ENCODE peak calls at places on chromosome 1, in six cellular contexts. U is IMR-90, L is H1, E is mesenchymal stem cell, R is H9, W is trophoblast cell. B is an unnamed sample.

GRCh38 chr1:2016123-2016522 is 3.0 kb upstream of the GABRD start:
- DNase-seq in U (no peak), L (no peak), E (no peak), R (no peak), W (no peak), B (no peak)

GRCh38 chr1:33346921-33347649 is 26.2 kb upstream of the A3GALT2 start:
- DNase-seq in U (peak; percentile 94), L (no peak), E (peak; percentile 97), R (no peak), W (peak; percentile 15), B (no peak)

GRCh38 chr1:100627018-100627716 is 89.2 kb downstream of the GPR88 start:
- DNase-seq in U (peak; percentile 86), L (no peak), E (no peak), R (no peak), W (peak; percentile 75), B (no peak)

GRCh38 chr1:69103213-69103612 is 464.5 kb upstream of the LRRC7 start:
- DNase-seq in U (no peak), L (no peak), E (no peak), R (no peak), W (no peak), B (no peak)

GRCh38 chr1:118075116-118075515 is 109.9 kb downstream of the SPAG17 start:
- DNase-seq in U (peak; percentile 58), L (no peak), E (no peak), R (no peak), W (no peak), B (no peak)

GRCh38 chr1:230068952-230069684 is 2.1 kb downstream of the GALNT2 start:
- DNase-seq in U (no peak), L (no peak), E (peak; percentile 58), R (no peak), W (no peak), B (no peak)

GRCh38 chr1:1213919-1214599 is at the start of gene TNFRSF4:
- DNase-seq in U (no peak), L (no peak), E (no peak), R (no peak), W (no peak), B (no peak)

GRCh38 chr1:57672741-57673140 is 248.9 kb upstream of the DAB1 start:
- DNase-seq in U (no peak), L (no peak), E (no peak), R (no peak), W (no peak), B (no peak)

GRCh38 chr1:171468120-171468790 is 17.1 kb upstream of the PRRC2C start:
- DNase-seq in U (peak; percentile 64), L (no peak), E (peak; percentile 27), R (no peak), W (peak; percentile 49), B (no peak)

GRCh38 chr1:206658264-206658980 is 23.1 kb downstream of the DYRK3 start:
- DNase-seq in U (no peak), L (no peak), E (peak; percentile 46), R (peak; percentile 87), W (peak; percentile 44), B (no peak)

GRCh38 chr1:168897249-168897648 is 168.2 kb upstream of the DPT start:
- DNase-seq in U (no peak), L (no peak), E (no peak), R (no peak), W (peak; percentile 39), B (no peak)

GRCh38 chr1:220983877-220984635 is 104.8 kb downstream of the HLX start:
- DNase-seq in U (no peak), L (peak; percentile 9), E (no peak), R (peak; percentile 59), W (no peak), B (no peak)

GRCh38 chr1:84855168-84855567 is 37.8 kb downstream of the LPAR3 start:
- DNase-seq in U (peak; percentile 41), L (no peak), E (peak; percentile 24), R (no peak), W (no peak), B (no peak)

GRCh38 chr1:65002156-65002507 is 35.8 kb upstream of the JAK1 start:
- DNase-seq in U (no peak), L (no peak), E (no peak), R (peak; percentile 37), W (no peak), B (no peak)

GRCh38 chr1:151547119-151547899 is 7.2 kb downstream of the TUFT1 start:
- DNase-seq in U (peak; percentile 93), L (no peak), E (peak; percentile 74), R (peak; percentile 85), W (peak; percentile 98), B (peak; percentile 54)

GRCh38 chr1:153478692-153479618 is 18.5 kb upstream of the S100A7 start:
- DNase-seq in U (no peak), L (no peak), E (no peak), R (no peak), W (no peak), B (no peak)

GRCh38 chr1:5883129-5884048 is 108.8 kb downstream of the NPHP4 start:
- DNase-seq in U (no peak), L (no peak), E (no peak), R (no peak), W (no peak), B (no peak)

GRCh38 chr1:42176902-42177519 is 12.5 kb upstream of the GUCA2A start:
- DNase-seq in U (peak; percentile 55), L (no peak), E (peak; percentile 47), R (peak; percentile 71), W (peak; percentile 72), B (peak; percentile 21)

GRCh38 chr1:247007511-247008405 is at the start of gene ZNF695:
- DNase-seq in U (peak; percentile 90), L (peak; percentile 91), E (peak; percentile 96), R (peak; percentile 98), W (peak; percentile 95), B (peak; percentile 94)

GRCh38 chr1:22636369-22636768 is at the start of gene C1QA:
- DNase-seq in U (no peak), L (no peak), E (no peak), R (no peak), W (peak; percentile 28), B (no peak)

GRCh38 chr1:241997401-241997800 is 1.5 kb downstream of the MAP1LC3C start:
- DNase-seq in U (no peak), L (no peak), E (no peak), R (no peak), W (no peak), B (no peak)

GRCh38 chr1:162279099-162279498 is 97.6 kb downstream of the SPATA46 start:
- DNase-seq in U (no peak), L (no peak), E (no peak), R (no peak), W (no peak), B (no peak)

GRCh38 chr1:71350805-71351204 is 270.0 kb upstream of the ZRANB2 start:
- DNase-seq in U (peak; percentile 42), L (no peak), E (no peak), R (no peak), W (peak; percentile 30), B (no peak)

GRCh38 chr1:244273845-244274619 is 177.7 kb downstream of the ADSS2 start:
- DNase-seq in U (peak; percentile 100), L (no peak), E (peak; percentile 94), R (no peak), W (peak; percentile 70), B (peak; percentile 17)

GRCh38 chr1:64019818-64020217 is 183.6 kb upstream of the UBE2U start:
- DNase-seq in U (peak; percentile 69), L (no peak), E (peak; percentile 83), R (no peak), W (peak; percentile 62), B (no peak)

GRCh38 chr1:11178021-11179015 is 10.8 kb upstream of the ANGPTL7 start:
- DNase-seq in U (peak; percentile 28), L (no peak), E (no peak), R (no peak), W (no peak), B (no peak)

GRCh38 chr1:246142320-246142893 is 364.7 kb downstream of the SMYD3 start:
- DNase-seq in U (peak; percentile 96), L (no peak), E (peak; percentile 94), R (no peak), W (peak; percentile 88), B (no peak)

GRCh38 chr1:25779387-25779786 is 20.6 kb upstream of the SELENON start:
- DNase-seq in U (no peak), L (no peak), E (no peak), R (no peak), W (no peak), B (no peak)
- H4K91ac ChIP-seq in U (no peak overlapping the region), L (peak overlapping the region; percentile 75), E (no peak overlapping the region), R (no peak overlapping the region), W (no peak overlapping the region), B (no peak overlapping the region)

DNA sequence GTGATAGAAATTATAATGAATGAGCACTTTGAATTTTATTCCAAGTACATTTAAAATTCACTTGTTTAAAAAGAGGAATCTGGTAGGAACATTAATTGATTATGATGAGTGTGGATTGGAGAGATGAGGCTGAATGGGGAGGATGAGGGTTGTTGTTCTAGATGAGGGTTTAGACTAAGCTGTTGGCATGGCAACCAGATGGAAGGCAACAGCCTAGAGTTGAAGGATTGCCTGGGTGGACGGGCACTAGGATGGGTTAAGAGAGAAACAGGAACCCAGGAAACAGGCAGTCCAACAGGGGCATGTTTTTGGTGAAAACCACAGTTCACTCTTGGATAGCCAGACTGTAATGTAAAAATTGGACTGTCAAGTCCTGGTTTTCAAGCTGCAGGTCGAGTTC is 125.5 kb downstream of the CHRM3 start:
- DNase-seq in U (no peak), L (no peak), E (no peak), R (no peak), W (no peak), B (peak; percentile 29)
- H4K91ac ChIP-seq in U (no peak overlapping the region), L (no peak overlapping the region), E (no peak overlapping the region), R (no peak overlapping the region), W (no peak overlapping the region), B (no peak overlapping the region)

GRCh38 chr1:45353685-45354084 is 13.4 kb upstream of the MUTYH start:
- DNase-seq in U (no peak), L (no peak), E (no peak), R (no peak), W (no peak), B (no peak)

GRCh38 chr1:45355683-45356082 is 15.4 kb upstream of the MUTYH start:
- DNase-seq in U (peak; percentile 16), L (no peak), E (no peak), R (no peak), W (no peak), B (no peak)

GRCh38 chr1:45351508-45351907 is 11.3 kb upstream of the MUTYH start:
- DNase-seq in U (no peak), L (no peak), E (no peak), R (no peak), W (no peak), B (no peak)

GRCh38 chr1:45356186-45356585 is 15.9 kb upstream of the MUTYH start:
- DNase-seq in U (peak; percentile 55), L (no peak), E (no peak), R (no peak), W (no peak), B (no peak)

GRCh38 chr1:45354838-45355237 is 14.6 kb upstream of the MUTYH start:
- DNase-seq in U (no peak), L (no peak), E (no peak), R (no peak), W (no peak), B (no peak)
- H4K91ac ChIP-seq in U (no peak overlapping the region), L (no peak overlapping the region), E (no peak overlapping the region), R (no peak overlapping the region), W (no peak overlapping the region), B (no peak overlapping the region)

GRCh38 chr1:96309783-96310182 is 411.8 kb upstream of the PTBP2 start:
- DNase-seq in U (peak; percentile 81), L (no peak), E (peak; percentile 73), R (no peak), W (peak; percentile 59), B (no peak)

GRCh38 chr1:96308314-96308713 is 413.3 kb upstream of the PTBP2 start:
- DNase-seq in U (no peak), L (no peak), E (no peak), R (no peak), W (no peak), B (no peak)

GRCh38 chr1:96313216-96313615 is 408.4 kb upstream of the PTBP2 start:
- DNase-seq in U (peak; percentile 86), L (no peak), E (peak; percentile 37), R (no peak), W (no peak), B (no peak)
- H4K91ac ChIP-seq in U (no peak overlapping the region), L (no peak overlapping the region), E (no peak overlapping the region), R (no peak overlapping the region), W (no peak overlapping the region), B (no peak overlapping the region)